ENCODE peak calls at places on chromosome 15, in six cellular contexts. L, O, H, S, Q and P are unnamed samples.

GRCh38 chr15:31079519-31079918 is 22.0 kb downstream of the TRPM1 start:
- DNase-seq in S (no peak), L (no peak), H (no peak), O (no peak), Q (no peak), P (no peak)

GRCh38 chr15:72865486-72865885 is 81.9 kb upstream of the ADPGK start:
- DNase-seq in O (no peak), S (no peak), L (no peak), Q (no peak), H (no peak), P (no peak)

GRCh38 chr15:75832114-75832513 is 11.1 kb upstream of the UBE2Q2 start:
- DNase-seq in Q (no peak), H (no peak), O (no peak), L (no peak), S (no peak), P (no peak)

GRCh38 chr15:65921780-65922179 is 52.5 kb downstream of the RAB11A start:
- DNase-seq in L (no peak), Q (no peak), H (no peak), O (no peak), S (no peak), P (no peak)

GRCh38 chr15:73985101-73985873 is 6.8 kb downstream of the STOML1 start:
- DNase-seq in O (no peak), H (no peak), L (no peak), Q (no peak), S (no peak), P (no peak)

GRCh38 chr15:100919481-100920405 is 586 bp downstream of the LRRK1 start:
- DNase-seq in L (no peak), Q (no peak), S (peak; percentile 63), O (peak; percentile 88), H (peak; percentile 28), P (no peak)

GRCh38 chr15:29091666-29092065 is 178.0 kb downstream of the NSMCE3 start:
- DNase-seq in S (no peak), H (no peak), Q (no peak), O (peak; percentile 60), L (no peak), P (no peak)

GRCh38 chr15:89335289-89336041 is 841 bp upstream of the POLG start:
- DNase-seq in H (peak; percentile 35), S (no peak), L (peak; percentile 65), Q (no peak), O (no peak), P (no peak)

GRCh38 chr15:73081321-73081958 is 29.2 kb downstream of the NEO1 start:
- DNase-seq in L (peak; percentile 59), S (peak; percentile 50), H (peak; percentile 49), O (no peak), Q (peak; percentile 1), P (no peak)

GRCh38 chr15:98884894-98885293 is 122.7 kb downstream of the PGPEP1L start:
- DNase-seq in Q (no peak), O (no peak), H (no peak), L (no peak), S (no peak), P (no peak)

GRCh38 chr15:85155857-85156256 is 174.2 kb downstream of the PDE8A start:
- DNase-seq in O (no peak), H (no peak), S (no peak), Q (no peak), L (no peak), P (no peak)

GRCh38 chr15:32979710-32980109 is 214.8 kb downstream of the FMN1 start:
- DNase-seq in O (no peak), Q (no peak), L (no peak), S (no peak), H (no peak), P (no peak)

GRCh38 chr15:63109498-63110290 is 12.0 kb upstream of the LACTB start:
- DNase-seq in S (no peak), O (no peak), Q (no peak), H (no peak), L (no peak), P (no peak)

GRCh38 chr15:48177383-48177874 is 666 bp downstream of the MYEF2 start:
- DNase-seq in O (no peak), L (peak; percentile 7), Q (no peak), H (peak; percentile 18), S (no peak), P (peak; percentile 8)

GRCh38 chr15:67723294-67724024 is 101.8 kb upstream of the SKOR1 start:
- DNase-seq in L (no peak), O (no peak), H (no peak), Q (no peak), S (no peak), P (no peak)

GRCh38 chr15:31516874-31517273 is 190.2 kb downstream of the KLF13 start:
- DNase-seq in L (no peak), O (no peak), Q (no peak), H (no peak), S (no peak), P (no peak)

GRCh38 chr15:76140069-76140454 is 80.3 kb downstream of the TMEM266 start:
- DNase-seq in Q (no peak), H (no peak), S (no peak), L (no peak), O (no peak), P (no peak)

GRCh38 chr15:68678746-68679145 is 100.0 kb downstream of the CORO2B start:
- DNase-seq in O (no peak), S (no peak), L (no peak), H (no peak), Q (no peak), P (no peak)

GRCh38 chr15:78727561-78727960 is 83.7 kb downstream of the ADAMTS7 start:
- DNase-seq in S (no peak), O (peak; percentile 47), L (no peak), Q (no peak), H (no peak), P (no peak)

GRCh38 chr15:76866008-76866407 is 39.1 kb downstream of the SCAPER start:
- DNase-seq in H (no peak), O (no peak), Q (no peak), S (no peak), L (no peak), P (no peak)

GRCh38 chr15:92725171-92725570 is 69.6 kb upstream of the FAM174B start:
- DNase-seq in Q (no peak), O (no peak), H (no peak), S (no peak), L (no peak), P (no peak)

GRCh38 chr15:88491158-88491557 is 23.6 kb downstream of the MRPS11 start:
- DNase-seq in O (no peak), L (no peak), H (no peak), Q (no peak), S (no peak), P (no peak)

GRCh38 chr15:25862087-25862468 is 1.0 kb downstream of the ATP10A start:
- DNase-seq in L (no peak), O (peak; percentile 71), H (no peak), Q (no peak), S (no peak), P (no peak)

GRCh38 chr15:81865850-81866537 is 179.8 kb downstream of the MEX3B start:
- DNase-seq in H (no peak), L (no peak), S (no peak), O (no peak), Q (no peak), P (no peak)

GRCh38 chr15:67829647-67830504 is 4.6 kb downstream of the SKOR1 start:
- DNase-seq in H (no peak), L (no peak), O (no peak), Q (no peak), S (no peak), P (no peak)

GRCh38 chr15:79179108-79179561 is 88.6 kb upstream of the RASGRF1 start:
- DNase-seq in H (no peak), S (peak; percentile 81), L (no peak), O (no peak), Q (no peak), P (peak; percentile 26)

GRCh38 chr15:29631076-29632070 is 190.9 kb downstream of the TJP1 start:
- DNase-seq in O (no peak), Q (no peak), L (peak; percentile 68), H (peak; percentile 92), S (no peak), P (no peak)

GRCh38 chr15:91223902-91224301 is 123.8 kb downstream of the SV2B start:
- DNase-seq in Q (no peak), L (no peak), S (no peak), H (no peak), O (no peak), P (no peak)

GRCh38 chr15:33309602-33310276 is 1.0 kb upstream of the RYR3 start:
- DNase-seq in Q (no peak), O (no peak), L (no peak), S (peak; percentile 50), H (no peak), P (no peak)

GRCh38 chr15:42083916-42084315 is 10.4 kb downstream of the PLA2G4D start:
- DNase-seq in S (no peak), Q (no peak), H (no peak), O (no peak), L (no peak), P (no peak)

GRCh38 chr15:98803228-98804056 is 155.1 kb downstream of the IGF1R start:
- DNase-seq in H (no peak), Q (no peak), O (no peak), L (no peak), S (no peak), P (no peak)

GRCh38 chr15:50181206-50181982 is 602 bp upstream of the SLC27A2 start:
- DNase-seq in O (no peak), H (no peak), Q (no peak), S (peak; percentile 26), L (no peak), P (no peak)

GRCh38 chr15:78551902-78552301 is 11.7 kb downstream of the PSMA4 start:
- DNase-seq in Q (no peak), S (no peak), H (no peak), L (no peak), O (no peak), P (no peak)

GRCh38 chr15:95734422-95735316 is 595.8 kb upstream of the NR2F2 start:
- DNase-seq in Q (no peak), S (peak; percentile 22), O (no peak), H (no peak), L (no peak), P (no peak)

GRCh38 chr15:69713726-69714559 is 261.3 kb downstream of the RPLP1 start:
- DNase-seq in S (peak; percentile 44), O (no peak), H (peak; percentile 19), Q (no peak), L (no peak), P (no peak)

GRCh38 chr15:85579957-85580694 is 199.7 kb downstream of the AKAP13 start:
- DNase-seq in Q (no peak), L (no peak), S (peak; percentile 12), H (peak; percentile 91), O (no peak), P (peak; percentile 26)

GRCh38 chr15:56782306-56782705 is 49.0 kb upstream of the ZNF280D start:
- DNase-seq in L (no peak), O (no peak), H (no peak), Q (no peak), S (no peak), P (no peak)